ENCODE peak calls at places on chromosomes 3 and 15, in nine cellular contexts. W is fibroblast of the aortic adventitia, S is prostate gland, J is lower lobe of right lung, H is PC-3, E is fibroblast of lung, A is ovary, B is cardiac muscle cell, X is uterus. O is an unnamed sample.

GRCh38 chr15:52559583-52559982 is 9.2 kb downstream of the ARPP19 start:
- DNase-seq in W (peak), S (no peak), J (no peak), H (no peak), E (peak), A (no peak), B (peak), X (no peak), O (peak)

GRCh38 chr15:31463521-31464102 is 137.0 kb downstream of the KLF13 start:
- DNase-seq in W (no peak), S (no peak), J (no peak), H (no peak), E (no peak), A (no peak), B (no peak), X (no peak), O (no peak)

GRCh38 chr3:13548696-13549512 is at the start of gene FBLN2:
- DNase-seq in W (peak), S (no peak), J (no peak), H (no peak), E (no peak), A (no peak), B (peak), X (peak), O (no peak)

GRCh38 chr3:107942244-107942643 is 148.6 kb downstream of the CD47 start:
- DNase-seq in W (no peak), S (no peak), J (no peak), H (peak), E (peak), A (no peak), B (no peak), X (no peak), O (peak)

GRCh38 chr3:187880438-187880837 is 135.2 kb upstream of the BCL6 start:
- DNase-seq in W (peak), S (no peak), J (no peak), H (no peak), E (peak), A (no peak), B (no peak), X (no peak), O (peak)

GRCh38 chr3:172140499-172141391 is 101.4 kb downstream of the FNDC3B start:
- DNase-seq in W (peak), S (peak), J (no peak), H (peak), E (peak), A (no peak), B (peak), X (peak), O (peak)

GRCh38 chr3:5001135-5001534 is 21.9 kb downstream of the BHLHE40 start:
- DNase-seq in W (no peak), S (no peak), J (no peak), H (no peak), E (no peak), A (no peak), B (no peak), X (no peak), O (no peak)

GRCh38 chr3:156586905-156587766 is 32.2 kb upstream of the SSR3 start:
- DNase-seq in W (peak), S (no peak), J (no peak), H (no peak), E (no peak), A (no peak), B (no peak), X (no peak), O (no peak)

GRCh38 chr3:27528798-27529197 is 44.6 kb upstream of the SLC4A7 start:
- DNase-seq in W (no peak), S (no peak), J (no peak), H (no peak), E (no peak), A (no peak), B (no peak), X (no peak), O (no peak)

GRCh38 chr3:56926513-56927282 is 124.9 kb upstream of the ARHGEF3 start:
- DNase-seq in W (peak), S (no peak), J (no peak), H (peak), E (peak), A (no peak), B (peak), X (peak), O (peak)

GRCh38 chr3:112734718-112735350 is 93.9 kb upstream of the CCDC80 start:
- DNase-seq in W (peak), S (peak), J (no peak), H (peak), E (peak), A (no peak), B (peak), X (peak), O (peak)

GRCh38 chr3:101936419-101937331 is 87.4 kb downstream of the NFKBIZ start:
- DNase-seq in W (peak), S (no peak), J (no peak), H (peak), E (peak), A (no peak), B (peak), X (no peak), O (peak)

DNA sequence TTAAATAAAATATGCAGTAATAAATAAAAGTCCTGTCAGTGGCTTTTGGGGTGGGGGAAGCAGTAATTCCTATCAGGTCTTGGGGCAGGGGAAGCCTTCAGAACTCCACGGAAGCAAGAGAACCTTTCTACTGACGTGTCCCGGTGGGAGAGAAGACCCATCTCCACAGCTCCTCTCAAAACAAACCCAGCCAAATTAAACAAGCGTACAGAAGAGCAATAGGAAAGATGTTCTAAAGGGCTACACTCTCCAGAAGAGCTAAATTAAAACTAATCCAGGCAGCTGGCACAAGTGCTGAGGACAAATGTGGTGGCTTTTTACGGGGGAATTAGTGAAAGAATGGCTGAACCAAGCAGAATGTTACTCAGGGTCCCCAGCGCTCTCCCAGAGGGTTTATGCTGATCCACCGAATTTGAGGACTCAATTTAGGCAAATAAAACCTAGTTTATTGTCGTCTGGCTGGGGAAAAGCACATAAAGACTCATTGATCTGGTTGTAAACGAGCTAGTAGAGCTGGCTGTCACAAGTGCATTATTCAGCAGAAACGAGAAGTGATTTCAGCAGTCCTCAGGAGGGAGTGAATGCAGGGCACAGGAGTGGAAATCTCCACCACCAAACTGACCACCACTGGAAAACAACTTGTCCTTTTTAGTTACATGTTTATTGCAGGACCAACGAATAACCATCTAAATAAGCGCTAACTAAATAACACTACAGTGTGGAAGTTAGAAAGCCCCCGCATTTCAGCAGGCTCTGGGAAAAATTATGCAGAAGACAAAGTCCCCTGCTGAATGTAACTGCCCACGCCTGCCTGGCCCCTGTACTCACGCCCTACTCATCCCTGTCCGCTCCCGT is 13.5 kb downstream of the BFSP2 start:
- DNase-seq in W (peak), S (no peak), J (no peak), H (no peak), E (no peak), A (no peak), B (peak), X (no peak), O (peak)
- H3K4me3 ChIP-seq in W (no peak), S (no peak), J (no peak), H (no peak), E (peak), A (peak), B (no peak), X (peak), O (no peak)

GRCh38 chr3:50354186-50354764 is 3.6 kb downstream of the CYB561D2 start:
- DNase-seq in W (no peak), S (no peak), J (no peak), H (no peak), E (no peak), A (no peak), B (no peak), X (no peak), O (no peak)

GRCh38 chr3:50350527-50351317 is at the start of the genes CYB561D2 and NPRL2:
- DNase-seq in W (peak), S (peak), J (peak), H (peak), E (peak), A (peak), B (peak), X (peak), O (peak)

GRCh38 chr3:50353231-50354004 is 2.8 kb downstream of the CYB561D2 start:
- DNase-seq in W (no peak), S (no peak), J (peak), H (no peak), E (no peak), A (no peak), B (no peak), X (no peak), O (no peak)

GRCh38 chr3:50351318-50351687 is 641 bp downstream of the CYB561D2 start:
- DNase-seq in W (no peak), S (no peak), J (no peak), H (no peak), E (no peak), A (no peak), B (no peak), X (no peak), O (no peak)

GRCh38 chr3:50352762-50353161 is 2.1 kb downstream of the CYB561D2 start:
- DNase-seq in W (peak), S (no peak), J (no peak), H (peak), E (no peak), A (no peak), B (no peak), X (no peak), O (peak)
- TF ChIP-seq CTCF in W (peak), S (no peak), J (no peak), H (peak), E (peak), A (no peak), B (peak), X (no peak), O (peak)

GRCh38 chr15:77542491-77543001 is 90.2 kb downstream of the LINGO1 start:
- DNase-seq in W (peak), S (no peak), J (no peak), H (peak), E (peak), A (no peak), B (no peak), X (no peak), O (peak)
- H3K4me3 ChIP-seq in W (no peak), S (no peak), J (peak), H (peak), E (peak), A (no peak), B (no peak), X (no peak), O (peak)

DNA sequence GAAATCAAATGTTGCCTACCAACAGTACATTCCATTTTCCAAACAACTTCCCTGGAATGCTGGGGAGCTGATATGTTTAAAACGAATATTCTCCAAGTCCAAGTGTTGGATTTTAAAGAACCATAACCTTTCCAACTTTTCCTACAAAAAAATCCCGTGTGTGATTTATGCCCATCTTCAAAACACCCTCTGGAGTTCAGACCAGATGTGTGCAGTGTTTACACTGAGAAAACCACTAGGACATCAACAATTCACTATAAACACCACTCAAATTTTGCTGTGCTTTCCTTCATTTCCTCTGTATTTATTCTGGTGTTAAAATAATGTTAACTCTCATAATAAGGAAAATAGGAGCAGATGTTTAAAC is 2.4 kb downstream of the VGLL4 start:
- DNase-seq in W (peak), S (no peak), J (no peak), H (no peak), E (no peak), A (no peak), B (peak), X (no peak), O (peak)
- TF ChIP-seq CTCF in W (peak), S (no peak), J (no peak), H (no peak), E (no peak), A (no peak), B (no peak), X (no peak), O (no peak)

GRCh38 chr3:126472277-126473006 is 3.2 kb downstream of the ZXDC start:
- DNase-seq in W (peak), S (peak), J (peak), H (peak), E (peak), A (peak), B (peak), X (peak), O (peak)
- H3K4me3 ChIP-seq in W (peak), S (peak), J (peak), H (peak), E (peak), A (no peak), B (no peak), X (peak), O (peak)

GRCh38 chr15:49151831-49152230 is 3.6 kb downstream of the COPS2 start:
- DNase-seq in W (no peak), S (no peak), J (no peak), H (no peak), E (no peak), A (no peak), B (no peak), X (no peak), O (no peak)

GRCh38 chr15:49145651-49146609 is 9.5 kb downstream of the COPS2 start:
- DNase-seq in W (peak), S (peak), J (no peak), H (peak), E (peak), A (no peak), B (peak), X (no peak), O (peak)
- TF ChIP-seq CTCF in W (peak), S (peak), J (peak), H (peak), E (peak), A (peak), B (peak), X (peak), O (peak)

DNA sequence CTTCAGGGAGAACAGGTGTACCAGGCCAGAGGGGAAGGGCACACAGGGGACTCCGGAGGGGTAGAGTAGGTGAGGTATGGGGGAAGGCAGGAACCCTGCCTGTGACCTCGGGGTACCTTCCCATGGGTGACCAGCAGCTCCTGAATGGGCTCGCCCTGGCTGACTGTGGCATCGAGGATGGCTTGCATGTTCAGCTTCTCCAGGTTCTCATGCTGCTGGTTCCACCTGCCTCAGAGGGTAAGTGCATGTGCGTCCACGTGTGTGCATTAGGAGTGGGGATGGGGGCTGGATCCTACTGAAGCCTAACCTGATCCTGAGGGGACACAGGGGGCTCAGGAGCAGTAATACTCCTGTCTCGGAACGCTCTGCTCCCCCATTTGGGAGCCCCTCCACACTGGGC is 524 bp downstream of the ZMYND10 start:
- DNase-seq in W (no peak), S (no peak), J (no peak), H (no peak), E (no peak), A (no peak), B (no peak), X (no peak), O (no peak)
- H3K4me3 ChIP-seq in W (peak), S (peak), J (peak), H (peak), E (peak), A (peak), B (peak), X (no peak), O (peak)

DNA sequence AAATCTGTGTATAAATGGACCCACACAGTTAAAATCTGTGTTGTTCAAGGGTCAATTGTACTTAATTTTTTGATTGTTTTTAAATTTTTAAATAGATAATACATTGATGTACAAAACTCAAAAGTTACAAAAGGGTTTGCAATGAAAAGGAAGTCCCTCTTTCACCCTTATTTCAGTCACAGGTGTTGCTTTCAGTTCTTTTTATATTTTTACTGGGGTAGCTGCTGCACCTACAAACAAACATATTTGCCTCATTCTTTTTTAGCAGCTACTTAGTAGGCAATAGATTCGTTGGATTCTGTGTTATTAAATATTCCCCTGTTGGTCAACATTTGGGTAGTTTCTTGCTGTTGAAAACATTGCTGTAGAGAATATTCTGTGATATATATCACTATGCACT is 44.4 kb downstream of the PIAS1 start:
- DNase-seq in W (no peak), S (no peak), J (no peak), H (no peak), E (no peak), A (no peak), B (no peak), X (no peak), O (no peak)
- TF ChIP-seq CTCF in W (no peak), S (no peak), J (no peak), H (no peak), E (no peak), A (no peak), B (no peak), X (no peak), O (no peak)

O was measured in fibroblast of mammary gland.